ENCODE peak calls at places on chromosomes 13 and 19, in five cellular contexts. E is heart left ventricle, B is body of pancreas, M is astrocyte, T is keratinocyte. L is an unnamed sample.

GRCh38 chr13:22107549-22107948 is 436.7 kb downstream of the FGF9 start:
- DNase-seq in T (no peak), M (no peak), E (no peak), B (peak), L (no peak)

GRCh38 chr19:4649392-4650094 is 10.2 kb downstream of the TNFAIP8L1 start:
- DNase-seq in E (no peak), T (no peak), M (no peak), B (no peak), L (no peak)

GRCh38 chr13:108383676-108384075 is 114.2 kb downstream of the TNFSF13B start:
- DNase-seq in T (no peak), E (no peak), B (no peak), M (no peak), L (no peak)

GRCh38 chr19:16896098-16896912 is 7.5 kb downstream of the F2RL3 start:
- DNase-seq in B (no peak), E (no peak), T (no peak), M (no peak), L (no peak)

GRCh38 chr13:80338781-80339577 is 1.9 kb downstream of the SPRY2 start:
- DNase-seq in E (peak), M (peak), T (no peak), B (peak), L (peak)

GRCh38 chr13:32125746-32126145 is 94.2 kb downstream of the FRY start:
- DNase-seq in T (no peak), M (no peak), E (no peak), B (no peak), L (no peak)

GRCh38 chr13:34405410-34405809 is 536.7 kb upstream of the NBEA start:
- DNase-seq in T (no peak), B (no peak), M (no peak), E (no peak), L (no peak)

GRCh38 chr13:35855531-35856019 is 275.6 kb downstream of the DCLK1 start:
- DNase-seq in T (peak), B (no peak), E (no peak), M (peak), L (no peak)

GRCh38 chr19:6443986-6444385 is 10.4 kb upstream of the SLC25A41 start:
- DNase-seq in T (no peak), E (no peak), B (no peak), M (no peak), L (no peak)

GRCh38 chr13:49098198-49098597 is 121.9 kb upstream of the MLNR start:
- DNase-seq in E (peak), B (no peak), M (peak), T (peak), L (no peak)

GRCh38 chr19:42132030-42132628 is at the start of gene POU2F2:
- DNase-seq in M (no peak), B (no peak), T (no peak), E (no peak), L (no peak)

GRCh38 chr19:1259206-1259872 is 9.8 kb upstream of the CIRBP start:
- DNase-seq in M (no peak), E (peak), B (peak), T (no peak), L (peak)
- H3K4me3 ChIP-seq in M (no peak), E (peak), B (no peak), T (no peak), L (no peak)

GRCh38 chr13:53201454-53202225 is 173.0 kb downstream of the OLFM4 start:
- DNase-seq in T (no peak), M (no peak), E (no peak), B (peak), L (no peak)

GRCh38 chr13:53200075-53200474 is 171.5 kb downstream of the OLFM4 start:
- DNase-seq in M (no peak), E (no peak), T (no peak), B (no peak), L (no peak)

GRCh38 chr13:53198017-53198416 is 169.4 kb downstream of the OLFM4 start:
- DNase-seq in E (no peak), T (no peak), M (no peak), B (no peak), L (no peak)

GRCh38 chr13:53198699-53199098 is 170.1 kb downstream of the OLFM4 start:
- DNase-seq in M (no peak), E (no peak), B (no peak), T (no peak), L (no peak)

DNA sequence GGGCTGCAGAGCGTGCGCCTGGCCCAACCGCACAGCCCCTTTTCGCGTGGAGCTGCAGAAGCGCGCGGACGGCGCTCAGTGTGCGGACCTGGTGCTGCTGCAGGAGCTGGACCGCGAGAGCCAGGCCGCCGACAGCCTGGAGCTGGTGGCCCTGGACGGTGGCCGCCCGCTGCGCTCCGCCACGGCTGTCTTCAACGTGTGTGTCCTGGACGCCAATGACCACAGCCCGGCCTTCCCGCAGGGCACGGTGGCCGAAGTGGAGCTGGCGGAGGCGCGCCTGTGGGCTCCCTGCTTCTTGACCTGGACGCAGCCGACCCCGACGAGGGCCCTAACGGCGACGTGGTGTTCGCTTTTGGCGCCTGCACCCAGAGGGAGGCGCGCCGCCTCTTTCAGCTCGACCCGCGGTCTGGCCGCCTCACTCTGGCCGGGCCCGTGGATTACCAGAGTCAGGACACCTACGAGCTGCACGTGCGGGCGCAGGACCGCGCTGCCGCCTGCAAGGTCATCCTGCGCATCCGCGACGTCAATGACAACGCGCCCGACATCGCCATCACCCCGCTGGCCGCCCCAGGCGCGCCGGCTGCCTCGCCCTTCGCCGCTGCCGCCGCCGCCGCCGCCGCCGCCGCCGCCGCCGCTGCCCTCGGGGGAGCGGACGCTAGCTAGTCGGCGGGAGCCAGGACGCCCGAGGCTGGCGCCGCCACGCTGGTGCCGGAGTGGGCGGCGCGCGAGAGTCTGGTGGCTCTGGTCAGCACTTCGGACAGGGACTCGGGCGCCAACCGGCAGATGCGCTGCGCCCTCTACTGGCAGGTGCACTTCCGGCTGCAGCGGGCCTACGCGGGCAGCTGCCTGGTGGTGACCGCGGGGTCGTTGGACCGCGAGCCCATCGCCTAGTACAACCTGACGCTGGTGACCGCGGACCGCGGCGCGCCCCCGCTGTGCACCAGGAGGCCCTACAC is 172.2 kb downstream of the OLFM4 start:
- DNase-seq in B (peak), T (no peak), E (peak), M (no peak), L (no peak)
- TF ChIP-seq CTCF in B (peak), T (peak), E (no peak), M (peak), L (peak)

DNA sequence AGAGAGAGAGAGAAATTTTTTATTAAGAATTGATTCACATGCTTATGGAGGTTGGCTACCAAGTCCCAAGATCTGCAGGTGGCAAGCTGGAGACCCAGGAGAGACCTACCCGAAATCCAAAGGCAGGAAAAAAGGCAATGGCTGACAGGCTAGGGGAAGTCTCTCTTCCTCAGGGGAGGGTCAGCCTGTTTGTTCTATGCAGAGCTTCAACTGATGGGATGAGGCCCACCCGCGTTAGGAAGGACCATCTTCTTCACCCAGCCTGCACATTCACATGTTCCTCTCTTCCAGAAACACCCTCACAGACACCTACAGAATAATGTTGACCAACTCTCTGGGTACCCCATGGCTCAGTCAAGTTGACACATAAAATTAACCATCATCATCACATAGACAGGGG is 65.3 kb upstream of the SERP2 start:
- DNase-seq in M (no peak), T (no peak), B (no peak), E (no peak), L (no peak)
- H3K27ac ChIP-seq in M (no peak), T (no peak), B (no peak), E (peak), L (no peak)

GRCh38 chr19:35251456-35251855 is 2.7 kb downstream of the LSR start:
- DNase-seq in B (no peak), M (no peak), E (no peak), T (no peak), L (no peak)

GRCh38 chr19:35249146-35249847 is 495 bp downstream of the LSR start:
- DNase-seq in M (no peak), T (no peak), E (no peak), B (peak), L (peak)

GRCh38 chr19:35247526-35248309 is 1.1 kb upstream of the LSR start:
- DNase-seq in M (no peak), E (peak), B (peak), T (no peak), L (peak)

GRCh38 chr19:35248310-35249145 is at the start of gene LSR:
- DNase-seq in M (no peak), B (peak), E (no peak), T (peak), L (peak)

DNA sequence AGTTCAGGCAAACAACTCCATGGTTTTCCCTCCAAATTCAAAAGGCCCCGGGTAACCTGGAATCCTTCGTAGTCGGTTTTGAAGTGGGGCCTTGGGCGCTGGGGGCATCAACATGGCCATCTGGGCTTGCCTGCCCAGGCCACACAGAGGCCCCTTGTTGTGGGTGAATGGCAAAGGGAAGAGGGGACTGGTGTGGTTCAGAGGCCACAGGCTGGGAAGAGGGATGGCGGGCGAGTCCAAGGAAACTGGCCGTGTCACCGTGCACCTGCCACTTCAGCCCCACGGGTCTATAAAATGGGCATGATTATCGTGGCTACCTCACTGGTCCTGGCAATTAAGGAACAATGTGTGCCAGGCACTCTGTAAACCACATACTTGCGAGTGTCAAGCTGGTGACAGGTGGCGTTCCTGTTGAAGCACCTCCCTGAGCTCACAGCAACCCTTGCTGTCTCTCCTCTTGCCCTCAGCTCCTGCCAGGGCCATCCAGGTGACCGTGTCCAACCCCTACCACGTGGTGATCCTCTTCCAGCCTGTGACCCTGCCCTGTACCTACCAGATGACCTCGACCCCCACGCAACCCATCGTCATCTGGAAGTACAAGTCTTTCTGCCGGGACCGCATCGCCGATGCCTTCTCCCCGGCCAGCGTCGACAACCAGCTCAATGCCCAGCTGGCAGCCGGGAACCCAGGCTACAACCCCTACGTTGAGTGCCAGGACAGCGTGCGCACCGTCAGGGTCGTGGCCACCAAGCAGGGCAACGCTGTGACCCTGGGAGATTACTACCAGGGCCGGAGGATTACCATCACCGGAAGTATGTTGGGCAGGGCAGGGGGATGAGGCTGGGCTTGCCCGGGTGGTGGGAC is 1.3 kb downstream of the LSR start:
- DNase-seq in T (no peak), E (no peak), B (no peak), M (no peak), L (peak)
- H3K4me3 ChIP-seq in T (peak), E (peak), B (peak), M (no peak), L (peak)

GRCh38 chr13:95970878-95971277 is 82.3 kb downstream of the UGGT2 start:
- DNase-seq in T (no peak), E (no peak), B (no peak), M (no peak), L (no peak)

DNA sequence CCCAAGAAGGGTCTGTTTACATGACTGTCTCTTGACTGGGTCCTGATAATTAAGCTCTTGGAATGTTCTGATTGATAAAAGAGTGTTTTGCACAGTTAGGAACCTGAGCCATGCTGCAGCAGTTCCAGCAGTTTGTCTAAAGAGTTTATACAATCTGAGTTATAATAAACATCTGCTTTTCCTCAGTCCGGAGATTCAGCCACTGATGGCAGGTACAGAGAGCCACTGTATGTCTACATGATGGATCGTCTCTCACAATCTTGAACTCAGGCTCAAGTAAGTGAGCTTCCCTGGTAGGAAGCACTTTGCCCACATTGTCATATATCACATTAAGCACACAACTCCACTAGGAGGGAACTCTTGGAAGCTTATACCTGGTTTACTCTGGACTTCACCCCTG is 84.3 kb downstream of the UGGT2 start:
- DNase-seq in M (no peak), E (no peak), B (no peak), T (no peak), L (no peak)
- TF ChIP-seq CTCF in M (no peak), E (no peak), B (no peak), T (no peak), L (no peak)

DNA sequence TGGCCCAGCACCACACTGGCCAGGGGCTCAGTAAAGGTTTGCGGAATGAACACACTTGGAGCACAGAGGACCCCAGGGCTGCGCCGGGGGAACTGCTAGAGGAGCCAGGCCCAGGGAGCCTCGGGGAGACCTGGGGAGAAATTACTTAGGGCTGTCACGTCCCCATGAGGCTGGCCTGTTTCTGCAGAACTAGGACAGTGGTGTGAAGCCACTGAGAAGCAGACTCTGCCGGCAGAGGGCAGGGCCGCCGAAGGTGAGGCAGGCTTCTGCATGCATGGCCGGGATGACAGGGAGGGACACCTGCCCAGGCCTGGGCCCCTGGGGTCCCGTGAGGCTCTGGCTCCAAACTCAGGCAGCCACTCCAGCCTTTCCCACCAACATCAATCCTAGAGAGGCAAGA is 26.4 kb downstream of the ELAVL1 start:
- DNase-seq in T (no peak), M (no peak), E (no peak), B (no peak), L (no peak)
- H3K27ac ChIP-seq in T (peak), M (no peak), E (no peak), B (no peak), L (no peak)

DNA sequence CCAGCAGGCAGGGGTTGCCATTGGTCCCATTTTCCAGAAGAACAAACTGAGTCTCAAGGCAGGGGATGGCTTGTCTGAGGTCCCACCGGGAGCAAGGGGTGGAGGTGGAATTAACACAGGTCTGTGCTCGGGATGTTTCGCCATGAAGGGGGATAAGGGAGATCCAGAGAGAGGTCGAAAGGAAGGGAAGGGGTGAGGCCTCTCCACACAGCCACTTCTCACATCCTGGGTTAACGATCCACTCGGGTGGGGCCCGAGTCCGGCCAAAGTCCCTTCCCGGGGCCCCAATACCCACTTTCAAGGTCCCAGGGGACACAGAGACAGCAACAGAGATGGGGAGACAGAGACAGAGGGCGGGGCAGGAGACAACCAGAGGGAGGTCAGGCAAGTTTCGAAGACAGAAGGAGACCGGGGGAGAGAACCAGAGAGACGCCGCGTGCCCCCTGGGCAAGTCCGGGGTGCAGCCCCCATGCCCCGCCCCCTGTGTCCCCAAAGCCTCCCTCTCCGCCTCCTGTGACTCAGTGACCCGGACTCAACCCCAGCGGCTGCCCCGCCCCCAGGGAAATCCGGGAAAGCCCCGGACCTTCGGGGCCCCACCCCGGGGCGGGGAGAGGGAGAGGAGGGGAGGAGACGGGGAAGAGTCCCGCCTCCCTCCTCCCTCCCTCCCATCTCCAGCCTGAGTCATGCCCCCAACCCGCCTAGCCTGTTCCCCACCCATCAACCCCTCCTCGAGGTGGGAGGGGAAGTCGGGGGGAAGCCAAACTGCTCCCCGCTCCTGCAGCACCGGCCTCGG is 1.4 kb upstream of the BCL3 start:
- DNase-seq in T (peak), B (peak), M (peak), E (peak), L (peak)
- H3K4me3 ChIP-seq in T (peak), B (peak), M (peak), E (peak), L (peak)

GRCh38 chr13:20174656-20175405 is 14.0 kb upstream of the GJA3 start:
- DNase-seq in E (peak), T (peak), B (peak), M (peak), L (no peak)
- TF ChIP-seq CTCF in E (no peak), T (no peak), B (no peak), M (no peak), L (no peak)

GRCh38 chr13:106981050-106981449 is 413.1 kb upstream of the ARGLU1 start:
- DNase-seq in M (no peak), T (no peak), B (no peak), E (no peak), L (no peak)
- H3K27ac ChIP-seq in M (no peak), T (no peak), B (no peak), E (no peak), L (no peak)